ENCODE peak calls at places on chromosomes 1 and 21, in five cellular contexts. T is K562, D is heart left ventricle, P is tibial nerve, C is A549. I is an unnamed sample.

GRCh38 chr1:210132582-210132981 is 100.0 kb upstream of the SERTAD4 start:
- DNase-seq in T (peak; percentile 16), D (no peak), P (no peak), C (peak; percentile 16), I (no peak)

GRCh38 chr1:8115031-8115768 is 89.1 kb upstream of the ERRFI1 start:
- DNase-seq in T (no peak), D (no peak), P (no peak), C (no peak), I (no peak)

GRCh38 chr1:49297783-49298182 is 521.1 kb upstream of the BEND5 start:
- DNase-seq in T (no peak), D (no peak), P (no peak), C (no peak), I (no peak)

GRCh38 chr1:188499690-188500089 is 1670.9 kb downstream of the PLA2G4A start:
- DNase-seq in T (no peak), D (no peak), P (no peak), C (no peak), I (no peak)

GRCh38 chr1:110581637-110582036 is 24.5 kb downstream of the KCNA2 start:
- DNase-seq in T (no peak), D (no peak), P (no peak), C (no peak), I (no peak)

GRCh38 chr21:38787461-38788274 is 18.1 kb upstream of the ETS2 start:
- DNase-seq in T (peak; percentile 75), D (no peak), P (no peak), C (peak; percentile 90), I (no peak)

GRCh38 chr21:41480086-41480690 is 27.8 kb downstream of the TMPRSS2 start:
- DNase-seq in T (no peak), D (no peak), P (no peak), C (no peak), I (no peak)

GRCh38 chr1:171250263-171250662 is 2.0 kb downstream of the FMO1 start:
- DNase-seq in T (no peak), D (no peak), P (no peak), C (no peak), I (no peak)

GRCh38 chr1:175629318-175629694 is 114.1 kb downstream of the TNR start:
- DNase-seq in T (no peak), D (no peak), P (no peak), C (no peak), I (no peak)

GRCh38 chr1:160494620-160495019 is 28.4 kb downstream of the SLAMF6 start:
- DNase-seq in T (no peak), D (no peak), P (no peak), C (peak; percentile 21), I (no peak)

GRCh38 chr1:219990782-219991510 is 55.4 kb downstream of the EPRS1 start:
- DNase-seq in T (no peak), D (no peak), P (peak; percentile 28), C (peak; percentile 31), I (no peak)

GRCh38 chr1:39733161-39733560 is 5.5 kb upstream of the PPIE start:
- DNase-seq in T (no peak), D (peak; percentile 68), P (no peak), C (no peak), I (no peak)
- TF ChIP-seq POLR2A in T (no peak), D (no peak), P (no peak), C (no peak), I (no peak)

DNA sequence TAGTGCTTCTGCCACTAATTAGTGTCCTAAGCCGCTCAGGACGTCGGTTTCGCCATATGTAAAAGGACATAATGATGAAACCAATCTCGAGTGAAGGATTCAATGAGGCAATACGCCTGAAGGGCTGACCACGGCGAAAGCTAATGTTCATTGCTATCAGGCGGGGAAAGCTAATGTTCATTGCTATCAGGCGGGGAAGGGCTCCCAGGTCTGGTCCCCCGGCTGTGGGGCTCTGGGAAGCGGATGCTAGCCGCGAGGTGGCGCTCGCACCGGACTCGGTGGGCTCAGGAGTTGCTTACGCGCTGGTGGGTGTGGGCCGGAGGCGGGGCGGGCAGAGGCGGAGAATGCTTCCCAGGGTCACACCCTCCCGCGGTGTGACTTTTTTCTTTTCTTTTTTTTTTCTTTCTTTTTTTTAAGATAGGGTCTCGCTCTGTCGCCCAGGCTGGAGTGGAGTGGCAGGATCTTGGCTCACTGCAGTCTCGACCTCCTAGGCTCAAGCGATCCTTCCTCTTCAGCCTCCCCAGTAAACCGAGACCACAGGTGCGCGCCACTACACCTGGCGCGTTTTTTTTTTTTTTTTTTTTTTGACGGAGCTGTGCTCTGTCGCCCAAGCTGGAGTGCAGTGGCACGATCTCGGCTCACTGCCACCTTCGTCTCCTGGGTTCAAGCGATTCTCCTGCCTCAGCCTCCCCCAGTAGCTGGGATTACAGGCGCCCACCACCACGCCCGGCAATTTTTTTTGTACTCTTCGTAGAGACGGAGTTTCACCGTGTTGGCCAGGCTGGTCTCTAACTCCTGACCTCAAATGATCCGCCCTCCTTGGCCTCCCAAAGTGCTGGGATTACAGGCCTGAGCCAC is 1.1 kb upstream of the PEAR1 start:
- DNase-seq in T (peak; percentile 91), D (peak; percentile 94), P (peak; percentile 90), C (peak; percentile 89), I (peak; percentile 83)
- H3K4me3 ChIP-seq in T (no peak overlapping the region), D (peak overlapping the region; percentile 75), P (peak overlapping the region; percentile 45), C (peak overlapping the region; percentile 19), I (no peak overlapping the region)

DNA sequence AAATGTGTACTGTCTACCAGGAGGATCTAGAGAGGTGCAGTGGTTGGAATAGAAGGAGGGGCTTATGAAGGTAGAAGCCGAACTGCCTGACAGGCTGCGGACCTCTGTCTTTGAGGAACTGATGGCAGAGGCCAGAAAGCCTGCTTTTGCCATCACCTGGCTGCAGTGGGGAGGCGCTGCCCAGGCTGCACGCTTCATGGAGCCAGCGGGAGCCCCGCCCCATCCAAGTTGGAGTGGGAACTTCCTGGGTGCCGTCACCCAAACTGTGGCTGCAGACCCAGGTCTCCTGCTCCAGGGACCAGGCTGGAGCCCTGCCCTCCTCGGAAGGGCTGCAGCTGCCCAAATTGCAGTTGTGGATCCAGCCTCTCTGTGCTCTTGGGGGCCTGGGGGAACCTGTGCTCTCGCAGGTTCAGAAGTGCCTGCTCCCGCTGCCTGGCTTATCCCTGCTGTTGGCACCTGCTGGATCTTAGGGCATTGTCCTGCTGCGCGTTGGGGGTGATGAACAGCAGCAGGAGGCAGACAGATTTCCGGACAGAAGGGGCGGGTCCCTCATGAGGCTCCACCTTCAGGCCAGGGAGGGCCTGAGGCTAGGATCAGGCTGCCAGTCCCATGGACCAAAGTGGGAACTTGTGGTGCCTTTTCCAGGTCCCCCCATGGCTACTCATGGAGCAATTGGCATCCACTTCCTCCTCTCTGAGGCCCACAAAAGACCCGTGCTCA is 118.0 kb upstream of the PLPPR4 start:
- DNase-seq in T (no peak), D (no peak), P (no peak), C (no peak), I (no peak)
- TF ChIP-seq CTCF in T (no peak), D (no peak), P (no peak), C (no peak), I (no peak)

GRCh38 chr1:12619396-12620141 is 1.6 kb upstream of the DHRS3 start:
- DNase-seq in T (peak; percentile 83), D (peak; percentile 89), P (peak; percentile 93), C (peak; percentile 86), I (peak; percentile 97)

GRCh38 chr1:12617511-12617900 is 504 bp downstream of the DHRS3 start:
- DNase-seq in T (peak; percentile 58), D (no peak), P (no peak), C (no peak), I (no peak)

GRCh38 chr1:12616709-12617373 is 1.2 kb downstream of the DHRS3 start:
- DNase-seq in T (no peak), D (peak; percentile 57), P (no peak), C (no peak), I (peak; percentile 92)

GRCh38 chr1:12618661-12619395 is 818 bp upstream of the DHRS3 start:
- DNase-seq in T (peak; percentile 80), D (peak; percentile 89), P (peak; percentile 66), C (peak; percentile 92), I (peak; percentile 79)

DNA sequence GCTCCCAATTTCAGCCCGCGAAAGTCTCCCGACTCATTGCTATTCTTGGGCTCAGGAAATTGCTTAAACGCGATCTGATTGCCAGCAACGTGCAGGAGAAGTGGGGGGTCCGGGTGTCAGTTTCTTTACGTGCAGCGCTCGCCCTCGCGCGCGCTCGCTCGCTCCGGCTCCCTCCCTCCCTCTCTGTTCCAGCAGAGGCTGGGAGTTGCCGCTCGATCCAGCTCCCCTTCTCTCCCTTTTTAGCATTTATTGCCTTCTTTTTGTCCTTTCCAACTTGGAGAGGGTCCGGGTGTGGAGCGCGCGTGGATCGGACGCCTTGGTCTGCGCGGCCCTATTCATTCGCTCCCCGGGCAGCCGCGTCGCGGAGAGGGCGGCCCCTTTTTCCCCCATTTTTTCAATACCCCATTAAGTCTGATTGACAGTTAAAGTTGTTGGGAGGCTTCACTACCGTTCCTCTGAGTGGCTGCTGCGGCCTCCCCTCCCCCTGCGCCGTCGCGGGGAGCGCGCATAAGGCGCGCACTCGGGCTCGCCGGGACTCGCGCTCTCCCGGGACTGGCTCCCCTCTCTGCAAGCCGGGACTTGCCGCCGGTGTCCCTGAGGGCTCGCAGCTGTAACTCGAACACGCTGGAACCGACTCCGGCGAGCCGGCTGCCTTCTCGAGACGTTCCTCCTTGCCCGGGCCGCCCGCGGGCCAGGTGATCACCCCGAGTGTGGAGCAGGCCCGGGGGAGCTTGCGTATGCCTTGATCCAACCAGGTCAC is at the start of gene DHRS3:
- DNase-seq in T (peak; percentile 90), D (peak; percentile 78), P (peak; percentile 65), C (peak; percentile 89), I (peak; percentile 81)
- TF ChIP-seq POLR2A in T (peak; percentile 85), D (no peak), P (peak; percentile 84), C (peak; percentile 18), I (no peak)

GRCh38 chr21:25563399-25564116 is 43.7 kb downstream of the MRPL39 start:
- DNase-seq in T (no peak), D (no peak), P (no peak), C (no peak), I (no peak)
- H3K4me3 ChIP-seq in T (no peak overlapping the region), D (no peak overlapping the region), P (no peak overlapping the region), C (no peak overlapping the region), I (no peak overlapping the region)

GRCh38 chr1:57424231-57425027 is 569 bp upstream of the DAB1 start:
- DNase-seq in T (peak; percentile 26), D (peak; percentile 50), P (no peak), C (peak; percentile 12), I (no peak)
- TF ChIP-seq CTCF in T (peak; percentile 39), D (peak; percentile 58), P (peak; percentile 50), C (no peak), I (no peak)

GRCh38 chr1:225921734-225922709 is 2.0 kb downstream of the PYCR2 start:
- DNase-seq in T (no peak), D (no peak), P (no peak), C (no peak), I (peak; percentile 44)
- TF ChIP-seq POLR2A in T (no peak), D (no peak), P (no peak), C (no peak), I (no peak)

DNA sequence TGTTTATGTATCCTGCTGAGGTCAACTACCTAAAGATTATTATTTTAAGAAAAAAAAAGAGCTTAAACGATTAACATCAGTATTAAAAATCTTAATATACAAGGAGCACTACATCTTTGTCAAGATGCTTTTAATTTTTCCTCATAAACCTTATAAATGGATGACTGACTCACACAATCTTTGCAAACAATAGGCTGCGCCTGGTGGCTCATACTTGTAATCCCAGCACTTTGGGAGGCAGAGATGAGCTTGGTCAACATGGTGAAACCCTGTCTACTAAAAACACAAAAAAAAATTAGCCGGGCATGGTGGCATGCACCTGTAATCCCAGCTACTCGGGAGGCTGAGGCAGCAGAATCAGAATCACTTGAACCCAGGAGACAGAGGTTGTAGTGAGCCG is 1.7 kb downstream of the KHDC4 start:
- DNase-seq in T (no peak), D (no peak), P (no peak), C (no peak), I (no peak)
- H3K4me3 ChIP-seq in T (peak overlapping the region; percentile 81), D (peak overlapping the region; percentile 71), P (no peak overlapping the region), C (peak overlapping the region; percentile 81), I (no peak overlapping the region)

GRCh38 chr1:169590932-169591331 is 4.7 kb upstream of the F5 start:
- DNase-seq in T (peak; percentile 16), D (no peak), P (no peak), C (no peak), I (no peak)
- TF ChIP-seq CTCF in T (no peak), D (no peak), P (no peak), C (no peak), I (no peak)